ENCODE peak calls at places on chromosomes 7 and 10, in six cellular contexts. I, N, O, M, H and R are unnamed samples.

GRCh38 chr7:19408821-19409220 is 263.6 kb upstream of the FERD3L start:
- DNase-seq in M (no peak), I (no peak), H (peak; percentile 15), N (no peak), O (no peak), R (no peak)

GRCh38 chr7:40412323-40412722 is 277.5 kb downstream of the SUGCT start:
- DNase-seq in I (no peak), N (no peak), H (no peak), M (no peak), O (no peak), R (no peak)

GRCh38 chr7:39754326-39755120 is 131.2 kb downstream of the RALA start:
- DNase-seq in O (no peak), N (no peak), H (peak; percentile 89), M (peak; percentile 81), I (peak; percentile 74), R (no peak)

GRCh38 chr10:79159785-79160184 is 91.0 kb downstream of the ZMIZ1 start:
- DNase-seq in M (peak; percentile 68), H (peak; percentile 88), O (no peak), N (no peak), I (no peak), R (no peak)

GRCh38 chr10:48938281-48938680 is 1.4 kb downstream of the LRRC18 start:
- DNase-seq in M (no peak), H (no peak), N (no peak), O (no peak), I (peak; percentile 9), R (no peak)

GRCh38 chr10:5550250-5550545 is 25.4 kb downstream of the CALML3 start:
- DNase-seq in N (no peak), O (no peak), H (no peak), I (no peak), M (no peak), R (peak; percentile 25)

GRCh38 chr7:91957236-91957635 is 16.6 kb downstream of the AKAP9 start:
- DNase-seq in N (no peak), I (no peak), H (no peak), O (no peak), M (no peak), R (no peak)

GRCh38 chr7:121329460-121330052 is 756 bp downstream of the WNT16 start:
- DNase-seq in N (no peak), M (no peak), I (peak; percentile 74), H (no peak), O (peak; percentile 43), R (peak; percentile 42)

GRCh38 chr7:102236592-102237287 is 49.9 kb upstream of the SH2B2 start:
- DNase-seq in I (peak; percentile 76), M (peak; percentile 56), H (peak; percentile 70), O (peak; percentile 53), N (peak; percentile 13), R (peak; percentile 79)

GRCh38 chr7:158941821-158942605 is 85.7 kb downstream of the DYNC2I1 start:
- DNase-seq in N (no peak), I (no peak), O (no peak), M (no peak), H (no peak), R (no peak)

GRCh38 chr7:81725003-81725402 is 44.8 kb downstream of the HGF start:
- DNase-seq in M (peak; percentile 77), I (no peak), O (no peak), H (peak; percentile 80), N (no peak), R (no peak)

GRCh38 chr10:13767721-13768178 is 181.0 kb downstream of the PRPF18 start:
- DNase-seq in H (no peak), O (no peak), N (no peak), I (no peak), M (no peak), R (peak; percentile 80)

GRCh38 chr7:108468246-108468645 is 12.0 kb upstream of the NRCAM start:
- DNase-seq in H (no peak), M (no peak), O (no peak), N (no peak), I (no peak), R (peak; percentile 53)

GRCh38 chr7:150998341-150998740 is 7.5 kb downstream of the NOS3 start:
- DNase-seq in O (no peak), I (peak; percentile 20), N (no peak), H (no peak), M (no peak), R (no peak)

GRCh38 chr10:125672884-125673283 is 10.1 kb downstream of the TEX36 start:
- DNase-seq in N (no peak), O (no peak), H (no peak), M (no peak), I (no peak), R (no peak)

GRCh38 chr10:117757121-117757795 is 214.7 kb downstream of the EMX2 start:
- DNase-seq in O (no peak), I (no peak), H (no peak), N (no peak), M (no peak), R (no peak)

GRCh38 chr10:125141150-125141859 is 19.1 kb downstream of the CTBP2 start:
- DNase-seq in N (no peak), I (no peak), M (no peak), H (no peak), O (no peak), R (no peak)

GRCh38 chr7:17408245-17408903 is 109.9 kb downstream of the AHR start:
- DNase-seq in M (peak; percentile 95), O (no peak), I (no peak), N (no peak), H (peak; percentile 95), R (peak; percentile 86)

GRCh38 chr10:13690281-13690825 is 103.6 kb downstream of the PRPF18 start:
- DNase-seq in I (no peak), N (no peak), O (no peak), M (no peak), H (no peak), R (no peak)

GRCh38 chr7:74289018-74289659 is at the start of gene CLIP2:
- DNase-seq in N (no peak), O (peak; percentile 70), I (peak; percentile 83), M (peak; percentile 77), H (peak; percentile 83), R (peak; percentile 38)

GRCh38 chr10:123359539-123359938 is 205.3 kb downstream of the BUB3 start:
- DNase-seq in H (no peak), M (no peak), I (no peak), N (no peak), O (no peak), R (no peak)

GRCh38 chr10:22681783-22682183 is 32.6 kb downstream of the PIP4K2A start:
- DNase-seq in M (peak; percentile 74), N (no peak), I (no peak), H (peak; percentile 74), O (no peak), R (peak; percentile 34)

GRCh38 chr10:35428521-35428920 is 92.2 kb downstream of the CCNY start:
- DNase-seq in M (no peak), H (no peak), I (no peak), N (no peak), O (no peak), R (no peak)

GRCh38 chr10:89904755-89905154 is 203.4 kb downstream of the KIF20B start:
- DNase-seq in I (no peak), O (no peak), H (no peak), N (no peak), M (no peak), R (no peak)

GRCh38 chr10:12633776-12634390 is 284.5 kb downstream of the CAMK1D start:
- DNase-seq in N (no peak), I (no peak), O (no peak), M (no peak), H (no peak), R (no peak)

GRCh38 chr7:128904381-128905197 is 5.9 kb downstream of the KCP start:
- DNase-seq in I (peak; percentile 49), N (no peak), H (peak; percentile 60), O (no peak), M (peak; percentile 56), R (peak; percentile 78)

GRCh38 chr10:69065406-69066361 is 22.2 kb upstream of the SRGN start:
- DNase-seq in N (no peak), I (no peak), M (peak; percentile 80), O (no peak), H (peak; percentile 87), R (peak; percentile 54)

GRCh38 chr7:6430271-6430940 is 17.3 kb downstream of the DAGLB start:
- DNase-seq in M (peak; percentile 80), O (no peak), N (no peak), I (no peak), H (peak; percentile 57), R (peak; percentile 57)

GRCh38 chr7:98691619-98692018 is 74.5 kb downstream of the NPTX2 start:
- DNase-seq in I (no peak), N (no peak), H (no peak), O (no peak), M (no peak), R (no peak)
- H4K91ac ChIP-seq in I (no peak overlapping the region), N (no peak overlapping the region), H (no peak overlapping the region), O (no peak overlapping the region), M (no peak overlapping the region), R (no peak overlapping the region)

GRCh38 chr10:88800152-88801125 is 2.1 kb upstream of the LIPM start:
- DNase-seq in N (no peak), O (no peak), M (peak; percentile 72), H (no peak), I (no peak), R (peak; percentile 87)

GRCh38 chr10:88802430-88802829 is at the start of gene LIPM:
- DNase-seq in M (no peak), O (no peak), N (no peak), H (no peak), I (no peak), R (no peak)

GRCh38 chr10:88803641-88804040 is 1.1 kb downstream of the LIPM start:
- DNase-seq in N (no peak), H (no peak), I (no peak), O (no peak), M (no peak), R (peak; percentile 85)

GRCh38 chr10:88804083-88804812 is 1.7 kb downstream of the LIPM start:
- DNase-seq in O (no peak), H (no peak), I (peak; percentile 39), N (no peak), M (no peak), R (no peak)
- H4K91ac ChIP-seq in O (no peak overlapping the region), H (no peak overlapping the region), I (no peak overlapping the region), N (no peak overlapping the region), M (no peak overlapping the region), R (no peak overlapping the region)

DNA sequence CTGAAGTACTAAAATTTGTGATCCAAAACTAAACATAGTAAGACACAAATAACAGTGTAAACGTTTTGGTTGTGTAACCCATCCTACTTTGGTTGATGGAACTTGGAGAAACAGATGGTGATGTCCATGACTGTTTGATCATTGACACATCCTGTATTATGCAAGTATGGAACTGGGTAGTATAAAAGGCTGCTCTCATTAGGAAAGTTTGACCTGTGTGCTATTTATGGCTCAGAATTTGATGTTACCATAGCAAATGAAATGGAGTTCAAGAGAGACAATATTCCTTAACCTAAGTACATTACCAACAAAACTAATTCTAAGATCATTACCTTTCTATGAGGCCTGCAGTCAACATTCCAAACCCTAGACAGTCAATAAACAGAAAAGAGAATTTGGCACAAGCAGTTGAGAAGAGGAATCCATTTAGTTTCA is 39.9 kb downstream of the DKK1 start:
- DNase-seq in H (peak; percentile 91), N (no peak), M (peak; percentile 73), O (no peak), I (no peak), R (no peak)
- H4K91ac ChIP-seq in H (no peak overlapping the region), N (no peak overlapping the region), M (no peak overlapping the region), O (no peak overlapping the region), I (no peak overlapping the region), R (no peak overlapping the region)

DNA sequence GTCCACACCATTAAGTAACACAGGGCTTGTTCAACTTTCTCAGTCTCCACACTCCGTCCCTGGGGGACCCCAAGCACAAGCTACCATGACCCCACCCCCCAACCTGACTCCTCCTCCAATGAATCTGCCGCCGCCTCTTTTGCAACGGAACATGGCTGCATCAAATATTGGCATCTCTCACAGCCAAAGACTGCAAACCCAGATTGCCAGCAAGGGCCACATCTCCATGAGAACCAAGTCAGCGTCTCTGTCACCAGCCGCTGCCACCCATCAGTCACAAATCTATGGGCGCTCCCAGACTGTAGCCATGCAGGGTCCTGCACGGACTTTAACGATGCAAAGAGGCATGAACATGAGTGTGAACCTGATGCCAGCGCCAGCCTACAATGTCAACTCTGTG is 81.1 kb upstream of the SAMD8 start:
- DNase-seq in M (no peak), H (no peak), O (no peak), I (no peak), N (no peak), R (no peak)
- H4K91ac ChIP-seq in M (no peak overlapping the region), H (peak overlapping the region; percentile 54), O (no peak overlapping the region), I (no peak overlapping the region), N (no peak overlapping the region), R (no peak overlapping the region)